ENCODE peak calls at places on chromosome 14, in ten cellular contexts. H, B, V, D, R, Q, U, J, X and A are unnamed samples.

GRCh38 chr14:77707355-77707723 is 484 bp downstream of the ALKBH1 start:
- DNase-seq in H (peak), B (peak), V (peak), D (peak), R (peak), Q (peak), U (no peak), J (no peak), X (no peak), A (no peak)

GRCh38 chr14:58243790-58244555 is 670 bp upstream of the PSMA3 start:
- DNase-seq in H (no peak), B (no peak), V (peak), D (no peak), R (no peak), Q (no peak), U (peak), J (no peak), X (no peak), A (no peak)

GRCh38 chr14:97299661-97300060 is 502.5 kb downstream of the VRK1 start:
- DNase-seq in H (no peak), B (no peak), V (no peak), D (no peak), R (no peak), Q (no peak), U (no peak), J (no peak), X (no peak), A (no peak)

GRCh38 chr14:85112762-85113161 is 417.2 kb upstream of the FLRT2 start:
- DNase-seq in H (no peak), B (no peak), V (no peak), D (no peak), R (no peak), Q (no peak), U (no peak), J (no peak), X (no peak), A (no peak)

GRCh38 chr14:50396636-50397460 is at the start of gene CDKL1:
- DNase-seq in H (peak), B (peak), V (peak), D (peak), R (peak), Q (peak), U (peak), J (no peak), X (peak), A (peak)

GRCh38 chr14:103087343-103087835 is 3.4 kb downstream of the LBHD2 start:
- DNase-seq in H (no peak), B (no peak), V (no peak), D (no peak), R (no peak), Q (no peak), U (no peak), J (no peak), X (no peak), A (no peak)

GRCh38 chr14:22338381-22338780 is 250.6 kb downstream of the DAD1 start:
- DNase-seq in H (no peak), B (no peak), V (no peak), D (no peak), R (no peak), Q (no peak), U (no peak), J (no peak), X (no peak), A (no peak)

GRCh38 chr14:102434647-102435175 is 72.0 kb downstream of the TECPR2 start:
- DNase-seq in H (no peak), B (no peak), V (no peak), D (no peak), R (no peak), Q (no peak), U (no peak), J (no peak), X (no peak), A (no peak)

GRCh38 chr14:23831591-23831990 is 122.0 kb upstream of the DHRS4 start:
- DNase-seq in H (no peak), B (peak), V (no peak), D (no peak), R (no peak), Q (no peak), U (no peak), J (no peak), X (peak), A (no peak)

GRCh38 chr14:80974338-80975078 is 19.1 kb downstream of the TSHR start:
- DNase-seq in H (no peak), B (no peak), V (no peak), D (no peak), R (no peak), Q (no peak), U (peak), J (no peak), X (no peak), A (no peak)

GRCh38 chr14:76844223-76844622 is 18.0 kb downstream of the LRRC74A start:
- DNase-seq in H (peak), B (peak), V (no peak), D (no peak), R (peak), Q (peak), U (no peak), J (no peak), X (no peak), A (no peak)

GRCh38 chr14:65850429-65851145 is 438.1 kb downstream of the FUT8 start:
- DNase-seq in H (no peak), B (no peak), V (no peak), D (no peak), R (no peak), Q (no peak), U (peak), J (no peak), X (no peak), A (no peak)

GRCh38 chr14:74562515-74563232 is 49.4 kb downstream of the LTBP2 start:
- DNase-seq in H (no peak), B (no peak), V (no peak), D (peak), R (no peak), Q (no peak), U (no peak), J (no peak), X (no peak), A (no peak)

GRCh38 chr14:29937116-29937515 is 9.5 kb upstream of the PRKD1 start:
- DNase-seq in H (no peak), B (peak), V (no peak), D (no peak), R (no peak), Q (no peak), U (no peak), J (no peak), X (no peak), A (no peak)

GRCh38 chr14:105091335-105092123 is 26.3 kb upstream of the GPR132 start:
- DNase-seq in H (peak), B (peak), V (peak), D (no peak), R (no peak), Q (no peak), U (no peak), J (no peak), X (no peak), A (no peak)

GRCh38 chr14:61153436-61153835 is 127.7 kb downstream of the TMEM30B start:
- DNase-seq in H (no peak), B (no peak), V (no peak), D (no peak), R (no peak), Q (no peak), U (no peak), J (no peak), X (no peak), A (no peak)

GRCh38 chr14:103543140-103543539 is 14.1 kb downstream of the TRMT61A start:
- DNase-seq in H (peak), B (no peak), V (no peak), D (no peak), R (no peak), Q (no peak), U (peak), J (no peak), X (peak), A (no peak)

GRCh38 chr14:64303471-64303917 is 9.3 kb upstream of the ESR2 start:
- DNase-seq in H (no peak), B (peak), V (peak), D (peak), R (no peak), Q (no peak), U (peak), J (peak), X (no peak), A (no peak)

GRCh38 chr14:53979747-53980642 is 23.4 kb upstream of the BMP4 start:
- DNase-seq in H (no peak), B (peak), V (peak), D (no peak), R (no peak), Q (no peak), U (no peak), J (no peak), X (no peak), A (peak)

GRCh38 chr14:64806202-64806861 is 73.4 kb downstream of the SPTB start:
- DNase-seq in H (no peak), B (peak), V (peak), D (no peak), R (no peak), Q (no peak), U (no peak), J (no peak), X (no peak), A (peak)

GRCh38 chr14:78022059-78022458 is 148.1 kb upstream of the NRXN3 start:
- DNase-seq in H (peak), B (peak), V (peak), D (peak), R (peak), Q (peak), U (peak), J (peak), X (peak), A (no peak)